ENCODE peak calls at places on chromosomes 1 and 21, in four cellular contexts. P, K, G and R are unnamed samples. For H3K36me3 and H3K9me3, the result is how much of the 10 kb centered on the place peaks cover.

GRCh38 chr1:205972081-205972480 is 28.8 kb upstream of the SLC26A9 start:
- DNase-seq in K (no peak), P (no peak), G (no peak), R (no peak)

GRCh38 chr1:25631750-25632495 is 15.3 kb downstream of the MAN1C1 start:
- DNase-seq in K (peak), G (no peak), P (no peak), R (no peak)

GRCh38 chr21:46327711-46328110 is 3.8 kb downstream of the PCNT start:
- DNase-seq in P (no peak), G (no peak), K (no peak), R (no peak)

GRCh38 chr1:153030895-153031294 is at the start of gene SPRR1B:
- DNase-seq in K (no peak), P (no peak), G (no peak), R (no peak)

GRCh38 chr1:53111073-53111556 is 31.3 kb downstream of the SLC1A7 start:
- DNase-seq in P (no peak), G (no peak), K (no peak), R (no peak)

GRCh38 chr1:177346960-177347359 is 176.2 kb downstream of the BRINP2 start:
- DNase-seq in K (no peak), G (no peak), P (no peak), R (no peak)

GRCh38 chr21:41656946-41657525 is 109.8 kb downstream of the RIPK4 start:
- DNase-seq in G (no peak), K (no peak), P (no peak), R (no peak)

GRCh38 chr1:87292684-87293493 is 35.8 kb upstream of the LMO4 start:
- DNase-seq in G (peak), P (peak), K (peak), R (peak)

GRCh38 chr21:42456457-42456856 is 39.6 kb downstream of the RSPH1 start:
- DNase-seq in G (no peak), K (no peak), P (no peak), R (no peak)

GRCh38 chr1:36365310-36365895 is 20.3 kb downstream of the STK40 start:
- DNase-seq in K (peak), G (no peak), P (peak), R (no peak)
- H3K36me3 ChIP-seq in K (under half), G (under half), P (under half), R (under half)

GRCh38 chr1:164163291-164163845 is 395.6 kb upstream of the PBX1 start:
- DNase-seq in P (no peak), K (no peak), G (no peak), R (no peak)

GRCh38 chr1:164165466-164165865 is 393.5 kb upstream of the PBX1 start:
- DNase-seq in G (no peak), K (no peak), P (no peak), R (no peak)
- H3K9me3 ChIP-seq in G (under half), K (under half), P (under half), R (under half)

DNA sequence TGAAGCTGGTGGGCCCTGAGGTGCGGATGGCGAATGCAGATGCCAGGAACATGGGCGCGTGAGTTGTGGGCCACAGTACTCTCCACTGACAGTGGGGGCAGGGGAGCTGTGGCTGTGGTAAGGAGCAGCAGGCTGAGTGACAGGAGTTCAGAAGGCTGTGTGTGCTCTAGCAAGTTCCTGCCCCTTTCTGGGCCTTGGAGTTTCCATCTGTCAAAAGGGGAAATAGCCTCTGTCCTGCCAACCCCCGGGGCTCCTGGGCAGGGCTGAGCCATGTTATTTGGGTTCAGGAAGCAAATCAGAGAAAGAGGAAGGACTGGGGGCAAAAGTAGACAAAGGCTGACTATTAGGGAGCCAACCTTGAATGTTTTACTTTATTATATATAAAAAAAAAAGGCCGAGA is 19.5 kb upstream of the MFN2 start:
- DNase-seq in P (no peak), G (no peak), K (no peak), R (no peak)
- H3K36me3 ChIP-seq in P (under half), G (under half), K (half or more), R (half or more)

GRCh38 chr1:184610872-184611614 is 143.6 kb downstream of the EDEM3 start:
- DNase-seq in K (peak), G (no peak), P (peak), R (no peak)
- H3K9me3 ChIP-seq in K (under half), G (under half), P (under half), R (under half)

GRCh38 chr1:10295471-10296085 is 85.2 kb downstream of the KIF1B start:
- DNase-seq in G (no peak), K (no peak), P (no peak), R (peak)
- H3K36me3 ChIP-seq in G (under half), K (half or more), P (under half), R (under half)

DNA sequence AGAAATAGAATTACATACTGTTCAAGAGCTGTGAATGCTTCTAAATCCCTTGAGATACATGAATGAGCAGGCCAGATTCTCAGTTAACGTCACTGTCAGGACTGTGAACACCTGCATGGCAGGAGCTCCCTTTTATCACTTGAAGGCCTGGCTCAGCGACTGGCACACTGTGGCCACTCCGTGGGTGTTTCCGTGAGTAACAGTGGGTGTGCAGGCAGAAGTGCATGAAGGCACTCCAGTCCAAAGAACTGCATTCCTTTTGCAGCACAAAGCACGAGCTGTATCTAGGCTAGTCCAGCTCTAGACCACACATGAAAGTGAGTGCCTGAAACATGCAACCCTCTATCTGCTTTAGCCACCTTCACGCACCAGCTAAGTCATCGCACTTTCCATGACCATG is 9.6 kb upstream of the SIM2 start:
- DNase-seq in G (no peak), K (no peak), P (no peak), R (no peak)
- H3K9me3 ChIP-seq in G (under half), K (under half), P (under half), R (under half)

DNA sequence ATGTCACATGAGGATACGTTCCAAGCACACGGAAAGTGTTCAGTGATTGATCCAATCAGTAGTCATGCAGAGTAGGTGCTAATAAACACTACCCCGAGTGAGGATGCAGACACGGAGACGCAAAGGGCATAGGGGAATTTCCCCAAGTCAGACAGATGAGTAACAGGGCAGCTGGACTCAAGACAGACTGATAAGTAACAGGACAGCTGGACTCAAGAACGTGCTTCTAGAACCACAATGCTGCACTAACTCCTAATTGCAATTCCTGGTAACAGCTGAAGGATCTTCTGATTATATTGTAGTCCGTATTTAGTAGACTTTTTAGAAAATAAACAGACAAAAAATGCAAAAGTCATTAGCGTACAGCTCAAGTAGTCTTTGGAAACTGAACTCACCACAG is 1.9 kb upstream of the OR2T10 start:
- DNase-seq in G (no peak), P (no peak), K (no peak), R (no peak)
- H3K36me3 ChIP-seq in G (under half), P (under half), K (under half), R (under half)